ENCODE peak calls at places on chromosomes 1 and 21, in four cellular contexts. T is keratinocyte, U is HCT116, B is mammary epithelial cell. N is an unnamed sample.

GRCh38 chr1:150577557-150578277 is 1.7 kb downstream of the MCL1 start:
- DNase-seq in B (no peak), T (no peak), U (no peak), N (peak)

GRCh38 chr1:34115233-34115632 is 49.8 kb downstream of the CSMD2 start:
- DNase-seq in T (no peak), U (no peak), B (no peak), N (no peak)

GRCh38 chr1:66446261-66447001 is 87.5 kb upstream of the SGIP1 start:
- DNase-seq in U (peak), T (no peak), B (peak), N (peak)

GRCh38 chr1:9586147-9586766 is 2.5 kb upstream of the TMEM201 start:
- DNase-seq in T (no peak), U (no peak), B (no peak), N (no peak)

GRCh38 chr1:116514708-116515525 is 55.9 kb downstream of the CD58 start:
- DNase-seq in B (peak), T (no peak), U (no peak), N (no peak)

GRCh38 chr1:78121650-78122210 is 76.0 kb downstream of the GIPC2 start:
- DNase-seq in U (no peak), T (no peak), B (no peak), N (no peak)

GRCh38 chr21:25370311-25370744 is 237.0 kb downstream of the MRPL39 start:
- DNase-seq in T (peak), U (no peak), B (peak), N (peak)

GRCh38 chr21:39263372-39263771 is 50.1 kb downstream of the BRWD1 start:
- DNase-seq in U (peak), B (peak), T (no peak), N (peak)

GRCh38 chr1:45864765-45865164 is 61.4 kb downstream of the MAST2 start:
- DNase-seq in T (no peak), U (no peak), B (peak), N (no peak)
- H3K4me3 ChIP-seq in T (no peak), U (no peak), B (peak), N (no peak)

GRCh38 chr1:72284398-72285073 is 2.2 kb upstream of the NEGR1 start:
- DNase-seq in T (peak), B (peak), U (no peak), N (peak)
- H3K4me2 ChIP-seq in T (peak), B (peak), U (no peak), N (peak)

GRCh38 chr1:67747667-67748066 is 62.7 kb downstream of the GADD45A start:
- DNase-seq in T (no peak), U (no peak), B (no peak), N (no peak)

GRCh38 chr1:67746299-67746698 is 61.3 kb downstream of the GADD45A start:
- DNase-seq in T (no peak), U (no peak), B (no peak), N (no peak)

GRCh38 chr1:67748630-67749029 is 63.6 kb downstream of the GADD45A start:
- DNase-seq in U (no peak), B (peak), T (no peak), N (peak)

GRCh38 chr1:67749263-67749843 is 64.4 kb downstream of the GADD45A start:
- DNase-seq in U (no peak), B (no peak), T (no peak), N (no peak)

GRCh38 chr1:67748147-67748546 is 63.1 kb downstream of the GADD45A start:
- DNase-seq in U (no peak), T (no peak), B (no peak), N (no peak)
- H3K4me3 ChIP-seq in U (peak), T (peak), B (no peak), N (no peak)

GRCh38 chr1:6170742-6171201 is 9.3 kb downstream of the CHD5 start:
- DNase-seq in B (no peak), U (no peak), T (no peak), N (no peak)
- H3K4me2 ChIP-seq in B (no peak), U (no peak), T (no peak), N (no peak)

GRCh38 chr1:6471086-6471841 is 5.3 kb upstream of the TNFRSF25 start:
- DNase-seq in U (peak), T (no peak), B (no peak), N (no peak)
- H3K4me3 ChIP-seq in U (peak), T (no peak), B (no peak), N (no peak)

GRCh38 chr1:194277927-194278326 is 1091.5 kb upstream of the B3GALT2 start:
- DNase-seq in B (no peak), T (no peak), U (no peak), N (no peak)

GRCh38 chr1:194280463-194280862 is 1094.0 kb upstream of the B3GALT2 start:
- DNase-seq in B (no peak), U (no peak), T (no peak), N (no peak)

GRCh38 chr1:194281372-194281771 is 1095.0 kb upstream of the B3GALT2 start:
- DNase-seq in T (no peak), U (no peak), B (no peak), N (no peak)

GRCh38 chr1:194279975-194280374 is 1093.6 kb upstream of the B3GALT2 start:
- DNase-seq in U (no peak), T (no peak), B (no peak), N (no peak)
- H3K4me2 ChIP-seq in U (no peak), T (no peak), B (no peak), N (no peak)